ENCODE peak calls at places on chromosomes 1 and 21, in four cellular contexts. R is Panc1, X is tibial artery, K is hepatocyte. S is an unnamed sample.

GRCh38 chr21:28669978-28670377 is 322.7 kb downstream of the LTN1 start:
- DNase-seq in X (no peak), R (no peak), K (no peak), S (no peak)

GRCh38 chr1:155131285-155131684 is 3.6 kb downstream of the EFNA1 start:
- DNase-seq in R (no peak), X (no peak), K (no peak), S (no peak)

GRCh38 chr21:29025328-29025713 is 853 bp downstream of the USP16 start:
- DNase-seq in R (no peak), K (peak; percentile 52), X (no peak), S (no peak)

GRCh38 chr1:190634134-190634533 is 156.5 kb upstream of the BRINP3 start:
- DNase-seq in X (no peak), R (no peak), K (no peak), S (no peak)

GRCh38 chr1:26848947-26849774 is 13.8 kb upstream of the SFN start:
- DNase-seq in R (peak; percentile 92), X (peak; percentile 76), K (peak; percentile 68), S (no peak)

GRCh38 chr1:89022167-89022959 is at the start of gene GBP3:
- DNase-seq in R (peak; percentile 54), X (no peak), K (peak; percentile 44), S (no peak)

GRCh38 chr1:187477103-187477502 is 648.4 kb downstream of the PLA2G4A start:
- DNase-seq in K (peak; percentile 17), R (no peak), X (no peak), S (no peak)

GRCh38 chr1:235087906-235088305 is 40.7 kb downstream of the TOMM20 start:
- DNase-seq in X (no peak), R (no peak), K (no peak), S (no peak)

GRCh38 chr1:34137411-34137810 is 27.6 kb downstream of the CSMD2 start:
- DNase-seq in K (no peak), X (no peak), R (no peak), S (no peak)

GRCh38 chr1:209248649-209249279 is 334.8 kb upstream of the CAMK1G start:
- DNase-seq in X (no peak), K (peak; percentile 83), R (peak; percentile 71), S (no peak)

GRCh38 chr1:85109475-85109874 is 61.2 kb upstream of the MCOLN3 start:
- DNase-seq in R (peak; percentile 60), X (no peak), K (peak; percentile 81), S (peak; percentile 33)

GRCh38 chr1:170145691-170146676 is at the start of gene NTMT2:
- DNase-seq in K (peak; percentile 50), R (no peak), X (no peak), S (no peak)

GRCh38 chr1:197269053-197269452 is 1.0 kb downstream of the CRB1 start:
- DNase-seq in R (no peak), X (no peak), K (no peak), S (no peak)

GRCh38 chr1:119353851-119354250 is 14.7 kb upstream of the HAO2 start:
- DNase-seq in X (no peak), K (no peak), R (no peak), S (no peak)

GRCh38 chr1:198969981-198970380 is 331.1 kb downstream of the PTPRC start:
- DNase-seq in X (no peak), K (no peak), R (no peak), S (no peak)

GRCh38 chr1:84538599-84538998 is 32.2 kb upstream of the GNG5 start:
- DNase-seq in X (no peak), K (no peak), R (no peak), S (no peak)

GRCh38 chr1:12630946-12631540 is 12.8 kb upstream of the AADACL4 start:
- DNase-seq in R (no peak), X (no peak), K (no peak), S (no peak)
- TF ChIP-seq CTCF in R (no peak), X (no peak), K (no peak), S (no peak)

GRCh38 chr1:65792671-65793358 is at the start of gene PDE4B:
- DNase-seq in R (no peak), X (no peak), K (peak; percentile 19), S (no peak)
- H3K27me3 ChIP-seq in R (peaks cover 3% of the 10 kb centered on the region), X (no peaks in the 10 kb centered on the region), K (peaks cover 62% of the 10 kb centered on the region), S (no peaks in the 10 kb centered on the region)

GRCh38 chr1:156428772-156429288 is 59.8 kb downstream of the RHBG start:
- DNase-seq in X (no peak), K (no peak), R (no peak), S (no peak)

GRCh38 chr1:156430809-156431208 is 61.8 kb downstream of the RHBG start:
- DNase-seq in R (no peak), K (no peak), X (no peak), S (no peak)

GRCh38 chr1:156430305-156430704 is 61.3 kb downstream of the RHBG start:
- DNase-seq in R (no peak), X (no peak), K (no peak), S (no peak)

GRCh38 chr1:156427858-156428257 is 58.8 kb downstream of the RHBG start:
- DNase-seq in K (no peak), R (no peak), X (no peak), S (no peak)

DNA sequence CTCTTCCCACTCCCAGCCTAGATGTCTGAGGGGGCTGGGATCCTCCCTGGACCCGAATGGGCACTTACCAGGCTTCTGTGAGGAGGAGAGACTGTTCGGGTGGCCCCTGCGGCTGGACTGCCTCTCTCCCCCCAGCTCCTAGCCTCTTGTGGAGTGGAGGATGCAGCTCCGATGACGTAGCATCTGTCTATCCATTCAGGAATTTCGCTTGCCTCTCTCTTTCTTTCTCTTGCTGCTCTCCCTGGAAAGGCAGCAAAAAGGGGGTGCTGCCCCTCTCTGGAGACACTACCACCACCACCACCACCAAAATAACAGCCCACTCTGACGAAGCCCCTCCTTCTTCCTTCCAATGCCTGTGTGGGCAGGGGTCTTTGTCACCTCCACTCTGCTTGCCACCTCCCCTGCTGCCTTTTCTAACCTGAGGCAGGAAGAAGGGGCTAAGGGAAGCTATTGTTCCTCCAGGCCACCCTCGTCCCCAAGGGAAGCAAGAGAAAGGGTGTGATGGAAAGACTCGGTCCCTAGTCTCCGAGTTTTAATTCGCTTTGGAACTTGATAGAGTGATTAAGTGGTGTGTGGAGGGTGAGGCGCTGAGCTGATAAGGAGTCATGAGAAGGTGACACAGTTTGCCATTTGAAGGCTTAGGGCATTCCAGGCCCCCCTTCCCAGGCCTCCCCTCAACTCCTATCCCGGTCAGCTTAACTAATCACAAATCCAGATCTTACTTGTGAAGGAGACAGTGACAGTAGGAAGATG is 60.5 kb downstream of the RHBG start:
- DNase-seq in R (no peak), X (no peak), K (no peak), S (no peak)
- H3K27ac ChIP-seq in R (no peak overlapping the region), X (no peak overlapping the region), K (no peak overlapping the region), S (no peak overlapping the region)

GRCh38 chr1:113178106-113178505 is 105.1 kb downstream of the LRIG2 start:
- DNase-seq in X (no peak), K (no peak), R (no peak), S (no peak)

DNA sequence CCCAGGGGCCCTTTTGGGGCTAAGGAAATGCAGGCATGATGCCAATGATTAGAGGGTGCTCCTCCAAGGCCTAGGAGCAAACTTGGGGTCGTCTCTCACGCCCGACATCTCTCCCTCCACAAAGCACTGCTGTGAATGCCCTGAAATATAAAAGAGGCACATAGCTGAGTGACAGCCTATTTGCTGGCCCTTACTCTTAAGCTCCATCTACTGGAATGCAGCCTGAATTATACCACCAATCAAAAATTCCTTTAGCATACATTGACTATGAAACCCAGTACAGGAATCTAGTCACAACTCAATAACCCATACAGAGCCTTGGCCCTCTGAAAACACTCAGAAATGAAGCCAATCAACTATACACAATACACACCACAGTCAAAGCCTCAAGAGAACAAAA is 105.5 kb downstream of the LRIG2 start:
- DNase-seq in K (no peak), X (no peak), R (no peak), S (no peak)
- TF ChIP-seq CTCF in K (no peak), X (no peak), R (no peak), S (no peak)

GRCh38 chr1:13512472-13512871 is 1.3 kb downstream of the LRRC38 start:
- DNase-seq in K (no peak), R (no peak), X (no peak), S (no peak)
- H3K27me3 ChIP-seq in K (peaks cover 76% of the 10 kb centered on the region), R (no peaks in the 10 kb centered on the region), X (no peaks in the 10 kb centered on the region), S (no peaks in the 10 kb centered on the region)

GRCh38 chr1:115973154-115973553 is 3.2 kb upstream of the SLC22A15 start:
- DNase-seq in K (no peak), R (no peak), X (no peak), S (no peak)

GRCh38 chr1:115969509-115969908 is 6.8 kb upstream of the SLC22A15 start:
- DNase-seq in X (no peak), R (no peak), K (no peak), S (no peak)
- H3K27ac ChIP-seq in X (no peak overlapping the region), R (no peak overlapping the region), K (no peak overlapping the region), S (no peak overlapping the region)

DNA sequence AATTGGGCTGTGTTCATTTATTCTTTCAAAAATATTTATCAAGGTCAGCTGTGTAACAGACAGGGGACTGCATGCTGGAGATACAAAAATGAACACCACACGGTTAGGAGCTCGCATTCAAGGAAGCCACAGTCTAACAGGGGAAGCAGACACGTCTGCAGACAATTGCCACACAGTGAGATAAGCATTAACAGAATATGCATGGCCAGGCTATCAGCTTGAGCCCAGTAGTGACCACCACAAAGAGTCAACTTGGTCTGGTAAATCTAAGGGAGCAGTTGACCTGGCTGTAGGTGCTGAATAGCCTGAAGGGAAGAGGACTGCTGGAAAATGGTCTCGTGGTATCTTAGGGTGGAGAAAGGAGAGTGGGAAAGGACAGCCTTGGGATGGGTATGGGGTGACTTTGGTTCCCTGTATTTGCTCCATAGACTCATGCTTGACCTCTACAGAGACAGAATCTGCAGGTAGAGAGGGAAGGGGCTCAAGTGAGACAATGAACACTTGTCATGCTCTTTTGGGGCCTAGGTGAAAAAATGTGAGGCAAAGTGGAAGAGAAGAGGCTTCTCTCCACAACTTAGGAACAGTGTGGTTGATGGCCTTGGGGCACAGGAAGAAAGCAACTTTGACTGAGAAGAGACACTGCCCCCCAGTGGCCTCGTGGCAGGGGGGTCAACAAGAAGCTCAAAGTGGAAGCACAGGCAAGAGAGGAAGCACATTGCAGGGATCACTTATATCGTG is 7.6 kb upstream of the NPL start:
- DNase-seq in R (peak; percentile 30), K (peak; percentile 78), X (peak; percentile 79), S (peak; percentile 77)
- TF ChIP-seq CTCF in R (peak; percentile 71), K (peak; percentile 65), X (peak; percentile 54), S (peak; percentile 62)